ENCODE peak calls at places on chromosome 14, in ten cellular contexts. D is RWPE2, Y is AG09319, F is AG09309, X is endothelial cell, T is GM12865, R is HCT116, B is fibroblast of pulmonary artery, E is suprapubic skin, L is mesothelial cell of epicardium. V is an unnamed sample.
A peak's percentile ranks its signal among the peaks of the same experiment; 100 is the strongest.

GRCh38 chr14:75559451-75560187 is 18.8 kb upstream of the FLVCR2 start:
- DNase-seq in F (peak; percentile 23), Y (no peak), X (no peak), E (no peak), T (peak; percentile 50), R (no peak), L (no peak), B (peak; percentile 85), D (peak; percentile 97), V (peak; percentile 62)

GRCh38 chr14:31025335-31026075 is at the start of gene AP4S1:
- DNase-seq in X (peak; percentile 53), R (no peak), Y (no peak), L (peak; percentile 31), F (no peak), T (peak; percentile 51), D (peak; percentile 68), B (peak; percentile 19), E (peak; percentile 83), V (peak; percentile 48)

GRCh38 chr14:95440951-95441350 is 75.5 kb downstream of the SYNE3 start:
- DNase-seq in T (no peak), B (no peak), Y (no peak), X (no peak), E (no peak), D (no peak), R (no peak), L (no peak), F (no peak), V (no peak)

GRCh38 chr14:70882771-70883492 is 24.3 kb upstream of the PCNX1 start:
- DNase-seq in R (no peak), B (peak; percentile 90), T (no peak), E (no peak), X (no peak), Y (no peak), L (no peak), F (peak; percentile 83), D (no peak), V (no peak)

GRCh38 chr14:99174920-99175319 is 97.1 kb downstream of the BCL11B start:
- DNase-seq in F (no peak), Y (no peak), E (peak; percentile 64), T (no peak), R (no peak), L (no peak), X (no peak), D (peak; percentile 63), B (no peak), V (no peak)

GRCh38 chr14:58298880-58299664 is 717 bp downstream of the ARID4A start:
- DNase-seq in L (no peak), X (peak; percentile 36), Y (no peak), F (no peak), B (no peak), T (peak; percentile 38), D (no peak), E (no peak), R (no peak), V (peak; percentile 16)

GRCh38 chr14:93246534-93246933 is 39.5 kb downstream of the UBR7 start:
- DNase-seq in B (no peak), F (no peak), Y (no peak), R (no peak), X (no peak), T (no peak), L (no peak), E (no peak), D (no peak), V (no peak)

GRCh38 chr14:81450100-81450531 is 50.0 kb upstream of the STON2 start:
- DNase-seq in T (no peak), B (no peak), F (no peak), X (no peak), Y (no peak), D (no peak), L (no peak), E (no peak), R (no peak), V (no peak)

GRCh38 chr14:74464785-74465184 is 28.3 kb downstream of the NPC2 start:
- DNase-seq in L (no peak), T (no peak), D (no peak), R (no peak), B (no peak), X (no peak), Y (no peak), E (no peak), F (no peak), V (no peak)

GRCh38 chr14:90383126-90383730 is 13.6 kb upstream of the CALM1 start:
- DNase-seq in R (peak; percentile 99), B (peak; percentile 100), E (peak; percentile 100), X (peak; percentile 99), Y (peak; percentile 100), D (peak; percentile 100), T (peak; percentile 100), L (peak; percentile 96), F (peak; percentile 99), V (peak; percentile 98)

GRCh38 chr14:74599201-74599809 is 12.7 kb downstream of the LTBP2 start:
- DNase-seq in R (no peak), Y (no peak), L (no peak), F (no peak), E (no peak), T (no peak), X (no peak), D (no peak), B (peak; percentile 57), V (no peak)

GRCh38 chr14:79407572-79407971 is 803.7 kb downstream of the DIO2 start:
- DNase-seq in T (no peak), L (no peak), Y (no peak), E (no peak), F (no peak), X (no peak), D (no peak), R (no peak), B (no peak), V (no peak)

GRCh38 chr14:79405511-79405910 is 805.8 kb downstream of the DIO2 start:
- DNase-seq in D (no peak), B (no peak), F (no peak), T (no peak), L (no peak), R (no peak), Y (no peak), E (no peak), X (no peak), V (no peak)

GRCh38 chr14:79408696-79409095 is 802.6 kb downstream of the DIO2 start:
- DNase-seq in B (no peak), X (no peak), R (no peak), L (no peak), E (no peak), F (no peak), T (no peak), Y (no peak), D (no peak), V (no peak)

DNA sequence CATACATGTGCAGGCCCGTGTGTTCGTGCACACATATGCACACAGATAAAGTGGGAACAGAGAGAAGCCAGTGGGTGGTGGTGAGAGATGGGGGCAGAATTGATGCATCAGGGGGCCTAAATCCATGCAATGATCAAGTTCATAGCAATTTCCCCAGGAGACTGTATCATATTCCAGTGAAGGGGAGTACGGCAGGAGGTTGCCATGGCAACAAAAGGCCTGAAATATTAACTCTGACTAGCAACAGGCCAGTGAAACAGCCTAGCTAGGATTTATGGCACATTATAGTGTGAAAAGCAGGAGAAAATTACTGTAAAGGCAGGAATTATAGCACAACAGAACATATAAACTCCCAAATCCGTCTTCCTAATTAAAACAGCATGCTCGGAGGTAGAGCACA is 806.4 kb downstream of the DIO2 start:
- DNase-seq in D (no peak), B (no peak), E (no peak), T (no peak), L (no peak), R (no peak), Y (no peak), X (no peak), F (no peak), V (no peak)
- TF ChIP-seq CTCF in D (no peak), B (no peak), E (no peak), T (no peak), L (no peak), R (no peak), Y (no peak), X (no peak), F (no peak), V (no peak)

GRCh38 chr14:66610154-66610563 is 102.2 kb downstream of the GPHN start:
- DNase-seq in L (no peak), B (no peak), E (no peak), T (peak; percentile 79), Y (no peak), R (peak; percentile 49), F (no peak), D (no peak), X (no peak), V (no peak)
- TF ChIP-seq CTCF in L (peak; percentile 25), B (peak; percentile 31), E (no peak), T (peak; percentile 62), Y (peak; percentile 47), R (peak; percentile 70), F (peak; percentile 36), D (peak; percentile 55), X (peak; percentile 67), V (peak; percentile 20)

GRCh38 chr14:52650774-52651173 is 44.6 kb downstream of the ERO1A start:
- DNase-seq in B (no peak), L (no peak), R (no peak), T (no peak), F (no peak), Y (no peak), D (no peak), E (no peak), X (no peak), V (no peak)
- TF ChIP-seq CTCF in B (no peak), L (no peak), R (no peak), T (no peak), F (peak; percentile 9), Y (no peak), D (no peak), E (no peak), X (no peak), V (no peak)

GRCh38 chr14:24381363-24382102 is 13.5 kb downstream of the NFATC4 start:
- DNase-seq in B (no peak), X (no peak), Y (no peak), F (no peak), T (no peak), L (no peak), E (no peak), D (no peak), R (no peak), V (no peak)

GRCh38 chr14:24387014-24387355 is 11.8 kb upstream of the NYNRIN start:
- DNase-seq in B (no peak), R (no peak), T (no peak), X (no peak), D (no peak), Y (no peak), L (no peak), E (no peak), F (no peak), V (no peak)

GRCh38 chr14:24382103-24382377 is 14.1 kb downstream of the NFATC4 start:
- DNase-seq in D (no peak), E (no peak), R (no peak), B (no peak), F (no peak), Y (no peak), T (no peak), X (no peak), L (no peak), V (no peak)

GRCh38 chr14:24385524-24385923 is 13.3 kb upstream of the NYNRIN start:
- DNase-seq in R (no peak), T (no peak), F (no peak), B (no peak), X (no peak), Y (no peak), L (no peak), D (no peak), E (no peak), V (no peak)

DNA sequence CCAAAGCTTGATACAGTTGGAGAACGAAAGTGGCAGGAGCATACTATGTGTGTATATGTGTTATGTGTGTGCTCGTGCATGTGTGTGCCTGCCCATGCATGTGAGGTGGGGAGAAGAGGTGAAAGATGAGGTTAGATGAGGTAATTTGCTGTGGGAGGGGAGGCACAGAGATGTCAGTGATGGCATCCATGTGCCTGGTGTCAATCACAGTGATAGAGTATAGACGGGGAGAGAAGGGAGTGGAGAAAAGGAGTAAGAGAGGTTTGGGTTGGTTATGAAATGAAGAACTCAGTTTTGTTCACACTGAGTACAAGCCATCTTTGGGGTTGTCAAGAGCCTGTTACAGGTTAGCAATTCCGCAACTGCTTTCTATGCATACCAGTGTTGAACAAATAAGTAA is 14.6 kb upstream of the NYNRIN start:
- DNase-seq in B (no peak), E (no peak), Y (no peak), F (no peak), T (no peak), D (no peak), L (no peak), R (no peak), X (no peak), V (no peak)
- TF ChIP-seq CTCF in B (no peak), E (no peak), Y (no peak), F (no peak), T (no peak), D (no peak), L (no peak), R (no peak), X (no peak), V (no peak)

V was measured in Calu3.